ENCODE peak calls at places on chromosomes 1 and 21, in four cellular contexts. One of them, this sample, is unnamed.

GRCh38 chr1:53590104-53590503 is 130.9 kb downstream of the DMRTB1 start:
- DNase-seq in A549: no peak
- DNase-seq in K562: no peak
- DNase-seq in HepG2: no peak
- DNase-seq in this sample: no peak

GRCh38 chr1:232856556-232856955 is 51.3 kb downstream of the MAP10 start:
- DNase-seq in A549: no peak
- DNase-seq in K562: no peak
- DNase-seq in HepG2: no peak
- DNase-seq in this sample: no peak

GRCh38 chr1:192476802-192477298 is 98.7 kb upstream of the RGS1 start:
- DNase-seq in A549: no peak
- DNase-seq in K562: no peak
- DNase-seq in HepG2: no peak
- DNase-seq in this sample: no peak

GRCh38 chr1:7993593-7994479 is 32.3 kb downstream of the ERRFI1 start:
- DNase-seq in A549: no peak
- DNase-seq in K562: no peak
- DNase-seq in HepG2: no peak
- DNase-seq in this sample: no peak

GRCh38 chr1:234967121-234967520 is 161.5 kb downstream of the TOMM20 start:
- DNase-seq in A549: no peak
- DNase-seq in K562: no peak
- DNase-seq in HepG2: no peak
- DNase-seq in this sample: no peak

GRCh38 chr1:84350550-84350949 is 47.7 kb upstream of the DNASE2B start:
- DNase-seq in A549: no peak
- DNase-seq in K562: no peak
- DNase-seq in HepG2: no peak
- DNase-seq in this sample: no peak

GRCh38 chr1:234214911-234215892 is 158.1 kb upstream of the COA6 start:
- DNase-seq in A549: no peak
- DNase-seq in K562: no peak
- DNase-seq in HepG2: no peak
- DNase-seq in this sample: peak

GRCh38 chr21:31334648-31335121 is 9.4 kb downstream of the TIAM1 start:
- DNase-seq in A549: no peak
- DNase-seq in K562: no peak
- DNase-seq in HepG2: no peak
- DNase-seq in this sample: no peak

GRCh38 chr21:31973402-31973944 is 100.7 kb downstream of the HUNK start:
- DNase-seq in A549: no peak
- DNase-seq in K562: no peak
- DNase-seq in HepG2: no peak
- DNase-seq in this sample: no peak

GRCh38 chr1:10459185-10459584 is 9.4 kb downstream of the CORT start:
- DNase-seq in A549: peak
- DNase-seq in K562: peak
- DNase-seq in HepG2: peak
- DNase-seq in this sample: no peak

GRCh38 chr1:181062800-181063428 is 25.6 kb upstream of the IER5 start:
- DNase-seq in A549: no peak
- DNase-seq in K562: no peak
- DNase-seq in HepG2: no peak
- DNase-seq in this sample: no peak

GRCh38 chr1:53182111-53182593 is 14.5 kb upstream of the CPT2 start:
- DNase-seq in A549: peak
- DNase-seq in K562: peak
- DNase-seq in HepG2: peak
- DNase-seq in this sample: peak

GRCh38 chr1:232186936-232187335 is 443.0 kb downstream of the SIPA1L2 start:
- DNase-seq in A549: no peak
- DNase-seq in K562: no peak
- DNase-seq in HepG2: no peak
- DNase-seq in this sample: no peak

GRCh38 chr1:155186266-155186954 is 12.8 kb downstream of the TRIM46 start:
- DNase-seq in A549: no peak
- DNase-seq in K562: no peak
- DNase-seq in HepG2: no peak
- DNase-seq in this sample: no peak

GRCh38 chr1:210053126-210053525 is 115.1 kb downstream of the SYT14 start:
- DNase-seq in A549: no peak
- DNase-seq in K562: no peak
- DNase-seq in HepG2: no peak
- DNase-seq in this sample: no peak

GRCh38 chr1:203152158-203153034 is 23.2 kb downstream of the MYBPH start:
- DNase-seq in A549: no peak
- DNase-seq in K562: no peak
- DNase-seq in HepG2: no peak
- DNase-seq in this sample: no peak

GRCh38 chr1:89352421-89352820 is 11.4 kb upstream of the GBP6 start:
- DNase-seq in A549: no peak
- DNase-seq in K562: no peak
- DNase-seq in HepG2: no peak
- DNase-seq in this sample: no peak

GRCh38 chr1:58815680-58816071 is 31.8 kb upstream of the JUN start:
- DNase-seq in A549: peak
- DNase-seq in K562: peak
- DNase-seq in HepG2: peak
- DNase-seq in this sample: no peak

GRCh38 chr1:17757426-17757825 is 2.3 kb downstream of the ACTL8 start:
- DNase-seq in A549: no peak
- DNase-seq in K562: no peak
- DNase-seq in HepG2: no peak
- DNase-seq in this sample: no peak

GRCh38 chr1:17759114-17759513 is 4.0 kb downstream of the ACTL8 start:
- DNase-seq in A549: peak
- DNase-seq in K562: peak
- DNase-seq in HepG2: peak
- DNase-seq in this sample: peak

GRCh38 chr1:17752356-17752755 is 2.8 kb upstream of the ACTL8 start:
- DNase-seq in A549: no peak
- DNase-seq in K562: no peak
- DNase-seq in HepG2: no peak
- DNase-seq in this sample: no peak

DNA sequence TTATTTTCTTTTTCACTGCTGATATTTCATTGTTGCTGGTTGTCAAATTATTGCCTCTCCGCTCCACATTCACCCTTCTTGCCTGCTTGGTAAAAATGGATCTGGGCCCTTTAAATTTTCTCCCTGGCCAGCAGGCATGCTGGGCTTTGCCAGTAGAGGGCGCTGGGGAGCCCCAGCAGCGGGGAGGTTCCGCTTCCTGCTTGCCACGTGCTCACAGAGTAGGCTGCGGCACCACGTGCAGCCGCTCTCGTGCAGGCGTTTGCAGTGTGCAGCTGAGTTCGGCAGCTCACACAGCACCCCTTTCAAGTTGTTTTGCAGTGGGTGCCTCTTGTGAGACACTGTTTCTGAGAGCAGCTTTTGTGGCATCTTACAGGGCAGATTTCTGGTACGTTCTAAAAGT is at the start of gene ACTL8:
- DNase-seq in A549: peak
- DNase-seq in K562: peak
- DNase-seq in HepG2: no peak
- DNase-seq in this sample: peak
- TF ChIP-seq HMGXB4 in A549: no peak
- TF ChIP-seq HMGXB4 in K562: no peak
- TF ChIP-seq HMGXB4 in HepG2: no peak
- TF ChIP-seq HMGXB4 in this sample: no peak

DNA sequence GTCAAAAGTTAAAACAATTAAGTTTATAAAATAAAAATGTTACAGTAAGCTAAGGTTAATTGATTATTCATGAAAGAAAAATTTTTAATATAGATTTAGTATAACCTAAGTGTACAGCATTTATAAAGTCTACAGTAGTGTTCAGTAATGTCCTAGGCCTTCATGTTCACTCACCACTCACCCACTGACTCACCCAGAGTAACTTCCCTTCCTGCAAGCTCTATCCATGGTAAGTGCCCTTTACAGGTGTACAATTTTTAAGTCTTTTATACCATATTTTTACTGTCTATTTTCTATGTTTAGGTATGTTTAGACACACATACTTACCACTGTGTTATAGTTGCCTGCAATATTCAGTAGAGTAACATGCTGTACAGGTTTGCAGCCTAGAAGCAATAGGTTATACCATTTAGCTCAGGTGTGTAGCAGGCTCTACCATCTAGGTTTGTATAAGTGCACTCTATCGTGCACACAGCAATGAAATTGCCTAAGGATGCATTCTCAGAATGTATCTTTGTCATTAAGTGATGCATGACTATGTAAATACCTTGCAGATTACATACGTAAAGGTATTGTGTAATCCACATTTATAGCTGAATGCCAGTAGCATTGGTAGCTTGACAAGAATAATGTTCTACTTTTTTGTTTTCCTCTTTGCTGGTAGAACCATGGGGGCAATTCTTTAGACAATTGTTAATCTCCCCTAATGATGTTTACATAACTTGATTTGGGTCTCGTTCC is 35.7 kb upstream of the GPR88 start:
- DNase-seq in A549: peak
- DNase-seq in K562: no peak
- DNase-seq in HepG2: no peak
- DNase-seq in this sample: no peak
- TF ChIP-seq HMGXB4 in A549: no peak
- TF ChIP-seq HMGXB4 in K562: no peak
- TF ChIP-seq HMGXB4 in HepG2: no peak
- TF ChIP-seq HMGXB4 in this sample: no peak

GRCh38 chr1:86812286-86812685 is 101.6 kb downstream of the SELENOF start:
- DNase-seq in A549: no peak
- DNase-seq in K562: no peak
- DNase-seq in HepG2: no peak
- DNase-seq in this sample: no peak
- TF ChIP-seq HMGXB4 in A549: no peak
- TF ChIP-seq HMGXB4 in K562: no peak
- TF ChIP-seq HMGXB4 in HepG2: no peak
- TF ChIP-seq HMGXB4 in this sample: no peak

GRCh38 chr21:45698493-45698947 is 55.0 kb downstream of the PCBP3 start:
- DNase-seq in A549: no peak
- DNase-seq in K562: no peak
- DNase-seq in HepG2: no peak
- DNase-seq in this sample: no peak
- TF ChIP-seq HMGXB4 in A549: no peak
- TF ChIP-seq HMGXB4 in K562: no peak
- TF ChIP-seq HMGXB4 in HepG2: no peak
- TF ChIP-seq HMGXB4 in this sample: no peak

GRCh38 chr1:236507022-236507700 is 16.6 kb upstream of the LGALS8 start:
- DNase-seq in A549: no peak
- DNase-seq in K562: no peak
- DNase-seq in HepG2: peak
- DNase-seq in this sample: no peak
- TF ChIP-seq HMGXB4 in A549: no peak
- TF ChIP-seq HMGXB4 in K562: no peak
- TF ChIP-seq HMGXB4 in HepG2: no peak
- TF ChIP-seq HMGXB4 in this sample: no peak

DNA sequence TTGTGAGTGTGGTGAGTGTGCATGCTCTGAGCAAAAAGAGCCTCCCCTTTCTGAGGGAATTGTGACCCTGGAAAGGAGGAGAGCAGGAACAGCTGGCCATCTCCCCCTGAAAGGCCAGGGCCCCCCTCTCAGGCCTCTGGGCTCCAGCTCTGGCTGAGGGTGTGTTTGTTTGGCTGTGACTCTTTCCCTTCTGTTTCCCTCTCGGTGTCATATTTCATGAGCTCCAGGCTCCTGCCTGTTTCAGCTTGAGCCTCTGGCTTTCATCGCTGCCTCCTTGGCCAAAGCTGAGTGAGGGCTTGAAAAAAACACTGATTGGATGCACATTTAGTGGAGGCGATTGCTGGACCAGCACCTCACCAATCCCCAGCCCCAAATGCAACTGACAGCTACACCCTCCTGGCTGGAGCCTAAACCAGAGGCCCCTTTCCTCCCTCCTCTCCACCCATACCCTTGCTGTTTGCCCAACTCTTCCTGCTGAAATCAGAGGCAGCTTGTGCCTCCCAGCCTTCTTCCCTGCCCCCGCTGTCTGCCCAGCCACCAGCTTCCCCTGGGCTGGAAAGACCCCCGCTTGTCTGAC is 64.1 kb downstream of the DDR2 start:
- DNase-seq in A549: peak
- DNase-seq in K562: peak
- DNase-seq in HepG2: peak
- DNase-seq in this sample: peak
- TF ChIP-seq HMGXB4 in A549: no peak
- TF ChIP-seq HMGXB4 in K562: no peak
- TF ChIP-seq HMGXB4 in HepG2: no peak
- TF ChIP-seq HMGXB4 in this sample: no peak

GRCh38 chr1:164785841-164786534 is 227.0 kb downstream of the PBX1 start:
- DNase-seq in A549: no peak
- DNase-seq in K562: no peak
- DNase-seq in HepG2: no peak
- DNase-seq in this sample: no peak
- TF ChIP-seq HMGXB4 in A549: no peak
- TF ChIP-seq HMGXB4 in K562: no peak
- TF ChIP-seq HMGXB4 in HepG2: no peak
- TF ChIP-seq HMGXB4 in this sample: no peak

This sample was measured in WTC11.